ENCODE peak calls at places on chromosomes 4 and X, in four cellular contexts. C is IMR-90, Q is GM12878, B is HepG2. E is an unnamed sample.

GRCh38 chrX:30521440-30522182 is 56.0 kb downstream of the TASL start:
- DNase-seq in C (peak), Q (no peak), B (no peak), E (no peak)

GRCh38 chrX:15384304-15384703 is at the start of gene VEGFD:
- DNase-seq in C (peak), Q (no peak), B (peak), E (no peak)

GRCh38 chr4:137421796-137422195 is 110.5 kb downstream of the PCDH18 start:
- DNase-seq in C (peak), Q (no peak), B (no peak), E (no peak)

GRCh38 chr4:165461176-165461835 is 82.5 kb downstream of the CPE start:
- DNase-seq in C (peak), Q (no peak), B (peak), E (no peak)

GRCh38 chrX:154044045-154044444 is 24.3 kb upstream of the IRAK1 start:
- DNase-seq in C (no peak), Q (no peak), B (no peak), E (no peak)

GRCh38 chr4:153486281-153487151 is 20.4 kb downstream of the TMEM131L start:
- DNase-seq in C (peak), Q (no peak), B (peak), E (no peak)

GRCh38 chrX:23779025-23779424 is 3.9 kb upstream of the SAT1 start:
- DNase-seq in C (peak), Q (no peak), B (no peak), E (no peak)

GRCh38 chr4:153465922-153466636 is at the start of gene TMEM131L:
- DNase-seq in C (peak), Q (no peak), B (peak), E (peak)

GRCh38 chr4:121597346-121597934 is 99.3 kb downstream of the ANXA5 start:
- DNase-seq in C (peak), Q (no peak), B (no peak), E (no peak)

GRCh38 chr4:77072195-77072753 is 3.5 kb downstream of the CCNI start:
- DNase-seq in C (no peak), Q (no peak), B (peak), E (no peak)

GRCh38 chr4:145935253-145936141 is 3.1 kb downstream of the ZNF827 start:
- DNase-seq in C (no peak), Q (peak), B (peak), E (no peak)

GRCh38 chr4:184766421-184766820 is 32.5 kb upstream of the CENPU start:
- DNase-seq in C (no peak), Q (no peak), B (no peak), E (no peak)

GRCh38 chr4:41670982-41671381 is 77.5 kb downstream of the PHOX2B start:
- DNase-seq in C (no peak), Q (no peak), B (no peak), E (no peak)

GRCh38 chrX:31397119-31397518 is 325.3 kb upstream of the FTHL17 start:
- DNase-seq in C (peak), Q (no peak), B (no peak), E (no peak)

GRCh38 chrX:110561036-110561435 is 202.4 kb downstream of the RTL9 start:
- DNase-seq in C (no peak), Q (no peak), B (no peak), E (no peak)

GRCh38 chr4:24219171-24219570 is 329.3 kb upstream of the PPARGC1A start:
- DNase-seq in C (peak), Q (no peak), B (no peak), E (no peak)

GRCh38 chr4:102438873-102439614 is 62.1 kb upstream of the NFKB1 start:
- DNase-seq in C (peak), Q (no peak), B (peak), E (no peak)

GRCh38 chrX:70013483-70014222 is 36.1 kb downstream of the AWAT2 start:
- DNase-seq in C (no peak), Q (no peak), B (no peak), E (no peak)

GRCh38 chr4:5710962-5711478 is at the start of gene EVC:
- DNase-seq in C (peak), Q (no peak), B (peak), E (peak)
- TF ChIP-seq POLR2A in C (peak), Q (no peak), B (peak), E (no peak)

DNA sequence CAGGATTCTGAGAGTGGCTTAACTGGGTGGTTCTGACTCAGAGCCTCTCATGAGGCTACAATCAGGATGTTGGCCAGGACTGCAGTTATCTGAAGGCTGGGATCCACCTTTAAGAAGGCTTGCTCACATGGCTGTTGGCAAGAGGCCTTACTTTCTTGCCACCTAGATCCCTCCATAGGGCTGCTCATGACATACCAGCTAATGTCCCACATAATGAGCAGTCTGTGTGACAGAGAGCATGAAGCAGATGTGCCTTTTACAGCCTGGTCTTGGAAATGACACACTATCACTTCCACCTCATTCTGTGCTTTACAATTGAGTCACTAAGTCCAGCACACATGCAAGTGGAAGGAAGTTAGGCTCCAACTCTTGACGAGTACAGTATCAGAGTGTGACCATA is 4.3 kb upstream of the RBM3 start:
- DNase-seq in C (peak), Q (peak), B (no peak), E (no peak)
- TF ChIP-seq MXI1 in C (no peak), Q (no peak), B (no peak), E (no peak)

GRCh38 chr4:173539986-173540385 is 10.0 kb upstream of the HAND2 start:
- DNase-seq in C (no peak), Q (no peak), B (no peak), E (no peak)

GRCh38 chr4:173538148-173538902 is 8.3 kb upstream of the HAND2 start:
- DNase-seq in C (no peak), Q (no peak), B (no peak), E (no peak)

GRCh38 chr4:173536808-173537429 is 6.9 kb upstream of the HAND2 start:
- DNase-seq in C (no peak), Q (no peak), B (peak), E (no peak)

GRCh38 chr4:173537628-173538147 is 7.7 kb upstream of the HAND2 start:
- DNase-seq in C (no peak), Q (no peak), B (no peak), E (no peak)

DNA sequence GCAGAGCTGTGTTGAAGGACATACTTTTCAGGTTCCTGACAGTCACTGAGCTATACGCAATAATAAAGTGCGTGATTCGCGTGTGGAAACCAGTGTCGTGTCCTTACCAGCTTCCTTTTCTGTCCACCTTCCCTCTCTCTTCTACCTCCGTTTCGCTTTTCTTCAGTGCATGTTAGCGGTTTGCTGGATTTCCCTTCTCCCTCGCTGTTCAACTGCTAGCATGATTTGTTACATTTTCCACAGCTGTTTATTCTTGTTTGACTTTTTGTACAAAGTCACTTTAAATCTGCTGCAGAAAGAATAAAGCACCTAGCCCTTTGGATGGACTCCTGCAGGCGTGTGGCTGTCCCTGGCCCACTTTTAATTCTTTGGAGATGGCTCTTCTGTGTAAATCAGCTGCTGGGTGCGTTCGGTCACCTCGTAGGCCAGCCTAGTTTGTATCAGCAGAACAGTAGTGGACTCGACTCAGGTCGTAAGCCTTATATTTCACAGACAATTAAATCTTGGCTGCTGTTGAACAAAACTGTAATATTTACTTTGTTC is 8.9 kb upstream of the HAND2 start:
- DNase-seq in C (no peak), Q (no peak), B (no peak), E (no peak)
- H3K4me3 ChIP-seq in C (no peak), Q (no peak), B (no peak), E (peak)

GRCh38 chr4:154565704-154566103 is 2.9 kb downstream of the FGB start:
- DNase-seq in C (no peak), Q (no peak), B (no peak), E (no peak)

GRCh38 chr4:154559931-154560801 is 2.6 kb upstream of the FGB start:
- DNase-seq in C (no peak), Q (no peak), B (peak), E (no peak)

GRCh38 chr4:154560824-154561231 is 2.0 kb upstream of the FGB start:
- DNase-seq in C (peak), Q (no peak), B (peak), E (no peak)

GRCh38 chr4:154564311-154564710 is 1.5 kb downstream of the FGB start:
- DNase-seq in C (no peak), Q (no peak), B (no peak), E (no peak)

GRCh38 chr4:154562697-154563254 is at the start of gene FGB:
- DNase-seq in C (no peak), Q (no peak), B (no peak), E (no peak)
- TF ChIP-seq POLR2A in C (no peak), Q (no peak), B (peak), E (no peak)

GRCh38 chr4:57291911-57292310 is 181.7 kb upstream of the IGFBP7 start:
- DNase-seq in C (no peak), Q (no peak), B (no peak), E (no peak)
- TF ChIP-seq MXI1 in C (no peak), Q (no peak), B (no peak), E (no peak)

GRCh38 chrX:45850197-45850774 is 649.6 kb upstream of the DIPK2B start:
- DNase-seq in C (no peak), Q (no peak), B (no peak), E (no peak)
- H3K4me3 ChIP-seq in C (peak), Q (no peak), B (peak), E (no peak)

GRCh38 chrX:91434351-91435168 is at the start of gene PABPC5:
- DNase-seq in C (peak), Q (no peak), B (no peak), E (no peak)
- TF ChIP-seq POLR2A in C (peak), Q (no peak), B (no peak), E (no peak)

GRCh38 chrX:49878128-49878833 is 1.0 kb upstream of the USP27X start:
- DNase-seq in C (no peak), Q (no peak), B (no peak), E (peak)

GRCh38 chrX:49879656-49880277 is 483 bp downstream of the USP27X start:
- DNase-seq in C (peak), Q (no peak), B (no peak), E (no peak)

GRCh38 chrX:49877397-49878101 is 1.7 kb upstream of the USP27X start:
- DNase-seq in C (no peak), Q (no peak), B (peak), E (no peak)

GRCh38 chrX:49878834-49879655 is at the start of gene USP27X:
- DNase-seq in C (peak), Q (peak), B (peak), E (peak)

DNA sequence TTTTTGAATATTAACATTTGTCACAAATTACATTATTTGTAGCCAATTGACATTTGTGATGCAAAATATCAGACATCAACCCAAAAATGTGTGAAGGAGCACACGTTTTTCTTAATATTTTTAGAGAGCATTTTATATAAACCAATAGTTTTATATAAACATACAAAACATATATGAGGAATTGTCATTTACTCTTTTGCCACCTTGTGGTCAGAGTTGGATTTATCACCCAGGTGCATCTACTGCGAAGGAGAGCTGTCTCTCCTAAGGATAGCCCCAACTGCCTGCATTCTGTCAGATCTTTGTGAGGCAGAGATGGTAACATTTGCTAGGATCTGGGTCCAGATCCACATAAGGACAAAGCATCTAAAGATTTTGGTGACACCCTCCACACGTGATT is 2.5 kb upstream of the USP27X start:
- DNase-seq in C (peak), Q (no peak), B (peak), E (peak)
- TF ChIP-seq MXI1 in C (no peak), Q (no peak), B (no peak), E (no peak)

E was measured in K562.